ENCODE peak calls at places on chromosomes 11 and 22, in five cellular contexts. G is AG04449, O is tibial artery, M is uterus, B is HFFc6. S is an unnamed sample.

GRCh38 chr11:67416416-67417335 is 1.2 kb downstream of the CARNS1 start:
- DNase-seq in G (no peak), O (peak; percentile 83), M (no peak), B (no peak), S (no peak)

GRCh38 chr11:75475767-75476650 is 43.0 kb upstream of the KLHL35 start:
- DNase-seq in G (no peak), O (no peak), M (peak; percentile 66), B (no peak), S (peak; percentile 31)

GRCh38 chr11:1930448-1930802 is 10.9 kb downstream of the TNNT3 start:
- DNase-seq in G (no peak), O (no peak), M (peak; percentile 31), B (no peak), S (no peak)

GRCh38 chr11:116112031-116112935 is 608.1 kb upstream of the CADM1 start:
- DNase-seq in G (no peak), O (no peak), M (no peak), B (no peak), S (no peak)

GRCh38 chr22:20257474-20258299 is 10.4 kb downstream of the RTN4R start:
- DNase-seq in G (no peak), O (no peak), M (no peak), B (no peak), S (no peak)

GRCh38 chr11:57275582-57275981 is 38.5 kb upstream of the APLNR start:
- DNase-seq in G (no peak), O (no peak), M (no peak), B (no peak), S (no peak)

GRCh38 chr11:134659882-134660281 is 247.8 kb upstream of the B3GAT1 start:
- DNase-seq in G (no peak), O (peak; percentile 10), M (no peak), B (no peak), S (no peak)

GRCh38 chr11:84437129-84438123 is 1151.3 kb upstream of the CCDC90B start:
- DNase-seq in G (no peak), O (no peak), M (no peak), B (no peak), S (no peak)

GRCh38 chr11:128929991-128930390 is 12.7 kb downstream of the TP53AIP1 start:
- DNase-seq in G (no peak), O (no peak), M (no peak), B (peak; percentile 14), S (no peak)

GRCh38 chr11:43819926-43820325 is 60.7 kb upstream of the ALKBH3 start:
- DNase-seq in G (no peak), O (no peak), M (no peak), B (no peak), S (no peak)

GRCh38 chr11:25981998-25982397 is 349.9 kb upstream of the ANO3 start:
- DNase-seq in G (peak; percentile 12), O (no peak), M (no peak), B (peak; percentile 29), S (no peak)

GRCh38 chr11:64608636-64609035 is 17.6 kb downstream of the SLC22A12 start:
- DNase-seq in G (no peak), O (no peak), M (no peak), B (no peak), S (no peak)
- TF ChIP-seq CTCF in G (no peak), O (no peak), M (no peak), B (no peak), S (no peak)

DNA sequence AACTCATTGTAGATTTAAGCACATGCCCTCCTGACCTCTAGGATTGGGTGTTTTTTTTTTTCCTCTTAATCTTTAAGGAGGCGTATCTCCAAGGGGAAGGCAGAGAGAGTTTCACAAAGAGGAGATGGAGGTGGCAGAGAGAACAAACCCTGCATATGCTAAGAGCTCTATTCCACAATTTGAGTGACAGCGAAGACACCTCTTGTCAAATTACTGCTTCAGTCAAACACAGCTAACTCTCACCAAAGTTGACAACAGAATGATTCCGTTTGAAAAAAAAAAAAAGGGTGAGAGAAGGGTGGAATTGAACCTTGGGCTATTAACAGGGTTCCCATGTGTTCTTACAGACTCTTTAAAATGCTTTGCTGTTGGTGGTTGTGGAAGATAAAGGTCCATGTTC is 112.6 kb downstream of the NXPE2 start:
- DNase-seq in G (no peak), O (no peak), M (no peak), B (no peak), S (no peak)
- TF ChIP-seq CTCF in G (no peak), O (no peak), M (no peak), B (no peak), S (no peak)

GRCh38 chr11:15765530-15765929 is 590.8 kb downstream of the SOX6 start:
- DNase-seq in G (no peak), O (no peak), M (no peak), B (no peak), S (no peak)
- TF ChIP-seq CTCF in G (no peak), O (no peak), M (no peak), B (no peak), S (no peak)

DNA sequence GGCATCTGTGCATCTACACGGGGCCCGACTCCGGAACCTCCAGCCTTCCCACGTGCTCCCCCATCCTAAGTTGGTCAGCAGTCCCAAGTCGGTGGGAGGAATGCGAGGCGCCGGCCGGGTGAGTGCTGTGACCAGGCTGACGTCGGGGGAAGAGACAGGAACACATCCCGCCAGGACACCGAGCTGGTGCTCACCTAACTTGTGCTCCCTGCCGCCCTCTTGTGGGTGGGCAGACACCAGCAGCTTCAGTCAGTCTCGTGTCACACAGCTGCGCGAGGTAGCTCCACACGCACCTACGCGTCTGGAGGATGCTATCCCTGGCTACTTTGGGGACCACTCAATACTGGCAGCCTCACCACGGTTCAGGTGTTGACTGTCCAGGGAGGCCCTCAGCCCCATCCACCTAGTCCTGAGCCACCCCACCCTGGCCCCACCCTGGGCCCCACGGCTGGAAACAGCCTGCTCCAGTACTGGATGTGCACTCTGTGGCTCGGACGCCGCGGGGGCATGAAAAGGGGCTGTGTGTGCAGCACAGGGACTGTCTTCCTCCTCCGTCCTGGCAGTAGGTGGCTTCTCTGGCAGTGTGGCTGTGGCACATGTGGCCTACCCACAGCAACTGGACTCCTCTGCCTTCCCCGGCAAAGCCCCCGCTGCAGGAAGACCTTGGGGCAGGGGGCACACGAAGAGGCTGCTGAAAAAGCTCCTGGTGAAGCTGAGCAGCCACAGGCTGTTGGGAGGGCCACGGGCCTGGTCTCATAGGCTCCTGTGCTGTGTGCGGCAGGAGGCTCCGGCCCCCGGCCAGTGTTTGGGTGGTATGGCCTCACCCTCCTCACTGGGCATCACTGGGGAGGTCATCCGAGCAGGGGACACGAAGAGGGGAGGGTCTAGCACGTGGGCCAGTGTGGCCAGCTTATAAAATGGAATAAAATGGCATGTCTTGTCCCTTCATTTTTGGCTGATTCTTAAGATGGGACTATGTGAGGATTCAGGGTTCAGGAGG is 11.2 kb upstream of the BID start:
- DNase-seq in G (no peak), O (no peak), M (no peak), B (peak; percentile 20), S (peak; percentile 47)
- TF ChIP-seq CTCF in G (peak; percentile 60), O (peak; percentile 34), M (no peak), B (peak; percentile 77), S (no peak)

DNA sequence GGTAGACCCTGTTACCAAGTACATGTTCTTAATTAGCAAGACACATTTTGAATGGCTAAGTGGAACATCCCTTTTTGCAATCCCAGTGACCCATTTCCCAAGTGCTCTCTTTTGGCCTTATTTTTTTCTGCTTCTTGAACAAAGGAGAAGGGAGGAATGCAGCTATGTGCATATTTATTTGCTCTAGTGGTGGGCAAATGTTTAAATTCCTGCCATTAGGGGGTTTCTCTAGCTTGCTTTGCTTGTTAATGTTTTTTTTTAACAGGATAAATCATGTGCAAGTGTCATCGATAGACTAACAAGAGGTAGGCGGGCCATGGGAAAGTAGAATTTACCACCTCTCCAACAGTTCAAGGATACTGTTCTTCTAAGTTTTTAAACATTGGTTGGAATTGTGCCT is 135.6 kb downstream of the COMMD9 start:
- DNase-seq in G (no peak), O (no peak), M (no peak), B (no peak), S (no peak)
- TF ChIP-seq CTCF in G (no peak), O (no peak), M (no peak), B (peak; percentile 36), S (no peak)

GRCh38 chr22:43926349-43926710 is 2.7 kb downstream of the PNPLA3 start:
- DNase-seq in G (no peak), O (no peak), M (no peak), B (no peak), S (no peak)

GRCh38 chr22:43923191-43923590 is 414 bp upstream of the PNPLA3 start:
- DNase-seq in G (no peak), O (no peak), M (no peak), B (no peak), S (no peak)

GRCh38 chr22:43925433-43926348 is 2.1 kb downstream of the PNPLA3 start:
- DNase-seq in G (no peak), O (no peak), M (no peak), B (no peak), S (no peak)

GRCh38 chr22:43922123-43922522 is 1.5 kb upstream of the PNPLA3 start:
- DNase-seq in G (no peak), O (no peak), M (no peak), B (no peak), S (no peak)

GRCh38 chr22:43923631-43924548 is at the start of gene PNPLA3:
- DNase-seq in G (peak; percentile 17), O (peak; percentile 80), M (peak; percentile 80), B (peak; percentile 74), S (peak; percentile 86)
- TF ChIP-seq CTCF in G (peak; percentile 35), O (no peak), M (no peak), B (peak; percentile 79), S (no peak)

S was measured in omental fat pad.